ENCODE peak calls at places on chromosome 15, in ten cellular contexts. X is A549, W is tibial nerve, T is HCT116, P is Peyer's patch, Y is right lobe of liver, M is transverse colon, G is sigmoid colon, I is uterus, B is esophagus squamous epithelium. E is an unnamed sample.
A peak's percentile ranks its signal among the peaks of the same experiment; 100 is the strongest.

GRCh38 chr15:34275721-34276120 is 50.9 kb downstream of the EMC4 start:
- DNase-seq in X (peak; percentile 36), W (no peak), T (no peak), P (no peak), Y (no peak), M (no peak), G (no peak), I (no peak), B (no peak), E (no peak)

GRCh38 chr15:63506537-63507035 is 2.2 kb downstream of the USP3 start:
- DNase-seq in X (peak; percentile 70), W (no peak), T (no peak), P (no peak), Y (no peak), M (no peak), G (no peak), I (no peak), B (no peak), E (no peak)

GRCh38 chr15:60087561-60087960 is 83.5 kb downstream of the FOXB1 start:
- DNase-seq in X (no peak), W (no peak), T (no peak), P (no peak), Y (no peak), M (no peak), G (no peak), I (no peak), B (no peak), E (no peak)

GRCh38 chr15:62934236-62934971 is 108.1 kb upstream of the TPM1 start:
- DNase-seq in X (no peak), W (no peak), T (no peak), P (no peak), Y (no peak), M (no peak), G (no peak), I (no peak), B (no peak), E (no peak)

GRCh38 chr15:101382544-101382943 is 87.5 kb upstream of the SNRPA1 start:
- DNase-seq in X (no peak), W (no peak), T (no peak), P (no peak), Y (no peak), M (no peak), G (no peak), I (no peak), B (no peak), E (no peak)

GRCh38 chr15:38745611-38746010 is 181.0 kb upstream of the RASGRP1 start:
- DNase-seq in X (no peak), W (no peak), T (no peak), P (no peak), Y (no peak), M (no peak), G (no peak), I (no peak), B (no peak), E (no peak)

GRCh38 chr15:63348392-63348791 is 33.3 kb downstream of the CA12 start:
- DNase-seq in X (peak; percentile 41), W (no peak), T (no peak), P (no peak), Y (no peak), M (peak; percentile 75), G (peak; percentile 83), I (no peak), B (no peak), E (peak; percentile 89)

GRCh38 chr15:24772709-24773373 is 97.3 kb downstream of the NPAP1 start:
- DNase-seq in X (no peak), W (no peak), T (no peak), P (no peak), Y (peak; percentile 63), M (peak; percentile 39), G (peak; percentile 83), I (peak; percentile 18), B (no peak), E (peak; percentile 89)

GRCh38 chr15:57526076-57526475 is 65.6 kb upstream of the MYZAP start:
- DNase-seq in X (no peak), W (no peak), T (no peak), P (no peak), Y (no peak), M (no peak), G (no peak), I (no peak), B (no peak), E (no peak)

GRCh38 chr15:99409097-99409473 is 156.7 kb upstream of the MEF2A start:
- DNase-seq in X (peak; percentile 75), W (no peak), T (peak; percentile 38), P (no peak), Y (no peak), M (peak; percentile 76), G (peak; percentile 80), I (peak; percentile 61), B (no peak), E (peak; percentile 46)

DNA sequence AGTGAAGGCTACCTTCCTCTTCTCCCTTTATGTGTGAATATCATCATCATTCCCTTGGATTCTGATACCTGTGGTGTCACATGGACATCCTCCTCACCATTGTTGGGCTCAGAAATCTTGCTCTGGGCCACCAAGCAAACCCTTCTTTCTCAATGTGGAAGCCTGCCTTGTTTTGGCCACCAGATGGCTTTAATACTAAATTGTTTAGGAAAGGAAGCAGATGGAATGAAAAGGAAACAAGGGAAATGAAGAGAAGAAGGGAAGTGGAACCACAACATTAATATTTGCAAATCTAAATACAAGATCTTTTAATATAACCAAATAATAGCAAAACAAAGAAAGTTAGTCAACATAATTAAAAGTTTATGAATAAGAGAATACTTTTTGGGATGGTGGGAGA is 14.0 kb downstream of the FAM227B start:
- DNase-seq in X (no peak), W (no peak), T (no peak), P (no peak), Y (no peak), M (no peak), G (no peak), I (no peak), B (no peak), E (no peak)
- TF ChIP-seq CTCF in X (no peak), W (no peak), T (no peak), P (no peak), Y (no peak), M (no peak), G (no peak), I (no peak), B (no peak), E (no peak)

GRCh38 chr15:41230650-41231533 is at the start of the genes CHP1 and EXD1:
- DNase-seq in X (peak; percentile 97), W (peak; percentile 92), T (peak; percentile 97), P (peak; percentile 96), Y (peak; percentile 99), M (peak; percentile 99), G (peak; percentile 99), I (peak; percentile 97), B (peak; percentile 86), E (peak; percentile 99)
- TF ChIP-seq POLR2A in X (peak; percentile 37), W (peak; percentile 71), T (no peak), P (peak; percentile 95), Y (peak; percentile 84), M (peak; percentile 97), G (peak; percentile 85), I (peak; percentile 43), B (peak; percentile 79), E (peak; percentile 95)

DNA sequence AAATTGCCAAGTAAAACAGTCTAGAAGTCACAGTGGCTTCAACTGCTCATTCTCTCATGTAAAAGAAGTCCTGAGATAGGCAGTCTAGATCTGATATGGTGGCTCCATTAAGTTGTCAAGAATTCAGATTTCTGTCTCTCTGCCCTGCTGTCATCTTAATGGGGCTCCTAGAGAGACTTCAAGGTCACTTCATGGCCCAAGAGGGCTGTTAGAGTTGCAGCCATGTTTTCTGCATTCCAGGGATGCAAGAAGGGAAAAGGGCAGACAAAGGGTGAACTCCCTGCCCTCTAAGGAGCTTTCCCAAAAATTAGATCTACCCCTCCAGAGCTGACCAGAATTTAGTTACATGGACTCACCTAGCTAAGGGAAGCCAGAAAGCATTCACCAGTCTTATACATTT is 23.1 kb downstream of the ABHD2 start:
- DNase-seq in X (no peak), W (no peak), T (no peak), P (no peak), Y (no peak), M (no peak), G (no peak), I (no peak), B (no peak), E (no peak)
- H3K4me1 ChIP-seq in X (peaks cover 82% of the 10 kb centered on the region), W (peaks cover 49% of the 10 kb centered on the region), T (peaks cover 24% of the 10 kb centered on the region), P (peaks cover 17% of the 10 kb centered on the region), Y (peaks cover 14% of the 10 kb centered on the region), M (peaks cover 35% of the 10 kb centered on the region), G (peaks cover 77% of the 10 kb centered on the region), I (no peaks in the 10 kb centered on the region), B (peaks cover 20% of the 10 kb centered on the region), E (peaks cover 73% of the 10 kb centered on the region)

GRCh38 chr15:68389041-68389930 is 42.7 kb downstream of the ITGA11 start:
- DNase-seq in X (no peak), W (no peak), T (no peak), P (no peak), Y (peak; percentile 27), M (no peak), G (peak; percentile 18), I (peak; percentile 12), B (no peak), E (no peak)
- TF ChIP-seq CTCF in X (no peak), W (no peak), T (no peak), P (no peak), Y (no peak), M (no peak), G (no peak), I (no peak), B (no peak), E (no peak)

GRCh38 chr15:64842986-64843561 is 1.4 kb downstream of the PLEKHO2 start:
- DNase-seq in X (no peak), W (peak; percentile 64), T (no peak), P (peak; percentile 44), Y (no peak), M (peak; percentile 53), G (peak; percentile 92), I (peak; percentile 75), B (no peak), E (peak; percentile 38)
- TF ChIP-seq POLR2A in X (no peak), W (no peak), T (no peak), P (peak; percentile 18), Y (peak; percentile 40), M (no peak), G (no peak), I (no peak), B (peak; percentile 20), E (no peak)

GRCh38 chr15:88900982-88901418 is 5.7 kb upstream of the HAPLN3 start:
- DNase-seq in X (no peak), W (no peak), T (no peak), P (no peak), Y (no peak), M (no peak), G (no peak), I (no peak), B (no peak), E (no peak)
- H3K4me1 ChIP-seq in X (peaks cover 45% of the 10 kb centered on the region), W (peaks cover 36% of the 10 kb centered on the region), T (peaks cover 18% of the 10 kb centered on the region), P (peaks cover 3% of the 10 kb centered on the region), Y (no peaks in the 10 kb centered on the region), M (peaks cover 10% of the 10 kb centered on the region), G (peaks cover 27% of the 10 kb centered on the region), I (peaks cover 16% of the 10 kb centered on the region), B (peaks cover 18% of the 10 kb centered on the region), E (peaks cover 18% of the 10 kb centered on the region)

DNA sequence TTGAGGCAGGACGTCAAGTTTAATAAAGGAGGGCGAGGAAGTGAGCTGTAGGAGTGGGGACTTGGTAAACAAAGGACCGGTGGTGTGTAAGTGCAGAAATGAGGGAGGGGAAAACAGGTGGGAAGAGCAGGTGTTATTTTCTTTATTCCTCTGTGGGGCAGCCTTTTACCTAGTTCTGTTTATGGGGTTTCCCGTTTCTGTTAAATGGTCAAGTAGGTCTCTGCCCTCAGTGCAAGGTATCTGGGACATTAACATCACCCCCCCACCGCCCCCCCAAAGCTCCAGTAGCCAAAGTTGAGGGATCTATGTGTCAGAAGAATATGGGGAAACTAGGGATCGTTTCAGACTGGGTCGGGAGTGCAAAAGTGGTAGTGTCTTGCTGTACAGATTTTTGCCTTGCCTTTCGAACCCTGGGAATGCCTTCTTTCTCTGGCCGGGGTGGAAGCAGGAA is 898 bp downstream of the MGA start:
- DNase-seq in X (no peak), W (no peak), T (no peak), P (no peak), Y (no peak), M (no peak), G (no peak), I (no peak), B (no peak), E (no peak)
- TF ChIP-seq CTCF in X (no peak), W (no peak), T (no peak), P (no peak), Y (no peak), M (no peak), G (no peak), I (no peak), B (no peak), E (no peak)

E was measured in body of pancreas.